ENCODE peak calls at places on chromosomes 3 and 15, in seven cellular contexts. E, C, K, Z, M, O and H are unnamed samples.

GRCh38 chr3:141828487-141829284 is 47.8 kb upstream of the ATP1B3 start:
- DNase-seq in C (no peak), O (no peak), K (no peak), E (no peak), M (no peak), Z (no peak), H (no peak)

GRCh38 chr15:71273731-71274447 is 158.6 kb downstream of the THSD4 start:
- DNase-seq in O (no peak), M (no peak), K (no peak), Z (no peak), C (no peak), E (no peak), H (no peak)

GRCh38 chr3:120908803-120909601 is 997 bp downstream of the STXBP5L start:
- DNase-seq in C (no peak), K (no peak), Z (no peak), E (no peak), M (no peak), O (no peak), H (no peak)

GRCh38 chr15:70493787-70494514 is 269.4 kb downstream of the UACA start:
- DNase-seq in E (no peak), K (no peak), Z (no peak), O (no peak), M (peak), C (no peak), H (no peak)

GRCh38 chr15:46441294-46442062 is 806.6 kb downstream of the SQOR start:
- DNase-seq in K (no peak), Z (no peak), M (no peak), E (no peak), C (no peak), O (no peak), H (no peak)

GRCh38 chr3:198046120-198046857 is 86.3 kb downstream of the LMLN start:
- DNase-seq in Z (no peak), M (no peak), E (no peak), K (no peak), C (peak), O (no peak), H (no peak)

GRCh38 chr3:53547327-53547726 is 52.9 kb downstream of the CACNA1D start:
- DNase-seq in C (no peak), Z (no peak), O (no peak), E (no peak), M (no peak), K (no peak), H (no peak)

GRCh38 chr3:148366743-148367410 is 330.8 kb upstream of the AGTR1 start:
- DNase-seq in O (no peak), C (peak), E (no peak), Z (no peak), M (no peak), K (no peak), H (no peak)

GRCh38 chr3:18429021-18429745 is 4.0 kb upstream of the SATB1 start:
- DNase-seq in K (no peak), C (no peak), M (no peak), Z (no peak), E (no peak), O (no peak), H (no peak)

GRCh38 chr3:27644936-27645335 is 77.2 kb downstream of the EOMES start:
- DNase-seq in M (no peak), C (no peak), E (no peak), O (no peak), K (no peak), Z (no peak), H (no peak)

GRCh38 chr3:193915613-193916012 is 220.3 kb upstream of the HES1 start:
- DNase-seq in Z (no peak), K (no peak), C (no peak), M (no peak), E (no peak), O (no peak), H (no peak)

DNA sequence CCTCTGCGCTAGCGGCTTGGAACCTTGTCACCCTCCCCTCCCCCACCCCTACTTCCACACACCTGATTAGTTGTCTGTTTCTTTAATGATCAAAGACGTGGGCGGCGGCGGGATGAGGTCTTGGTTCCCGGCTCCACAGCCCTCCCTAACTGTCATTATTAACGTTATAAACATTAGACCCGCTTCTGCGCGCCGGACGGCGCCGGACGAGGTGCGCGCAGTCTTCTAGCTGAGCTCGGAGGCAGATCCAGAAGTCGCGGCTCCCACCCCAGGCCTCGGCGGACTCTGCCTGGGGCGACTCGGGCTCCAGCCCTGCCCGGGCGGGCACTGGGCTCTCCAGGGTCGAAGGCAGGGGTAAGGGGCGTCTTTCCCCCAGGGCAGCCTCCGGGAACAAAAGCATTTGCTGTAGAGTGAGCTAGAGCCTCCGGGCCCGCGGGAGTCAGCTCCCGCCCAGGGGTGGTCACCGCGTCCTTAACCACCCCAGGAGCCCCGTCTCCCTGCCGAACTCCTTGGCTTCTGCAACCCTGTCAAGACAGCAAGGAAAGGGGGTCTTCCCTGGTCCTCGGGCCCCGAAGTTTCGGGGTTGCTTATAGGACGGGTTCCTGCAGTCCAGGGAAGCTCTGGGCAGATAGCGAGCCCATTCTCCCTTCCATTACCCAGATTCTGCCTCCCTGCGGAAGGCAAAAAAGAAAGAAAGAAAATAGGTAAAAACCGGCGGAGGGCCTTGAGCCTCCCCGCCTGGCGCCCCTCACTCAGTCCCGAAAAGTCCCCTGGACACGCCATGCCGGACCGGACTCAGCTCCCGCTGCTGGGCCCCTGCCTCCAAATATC is 2.2 kb upstream of the ISLR2 start:
- DNase-seq in C (peak), E (no peak), O (no peak), Z (no peak), K (peak), M (no peak), H (no peak)
- TF ChIP-seq EZH2 in C (peak), E (no peak), O (no peak), Z (peak), K (peak), M (no peak), H (no peak)

GRCh38 chr3:65761890-65762605 is 276.7 kb downstream of the MAGI1 start:
- DNase-seq in C (peak), K (no peak), M (no peak), Z (no peak), E (no peak), O (no peak), H (no peak)

GRCh38 chr3:65761431-65761830 is 277.3 kb downstream of the MAGI1 start:
- DNase-seq in E (no peak), O (no peak), K (no peak), C (no peak), M (no peak), Z (no peak), H (no peak)

GRCh38 chr3:65758438-65758837 is 280.3 kb downstream of the MAGI1 start:
- DNase-seq in K (no peak), E (no peak), C (no peak), M (no peak), Z (no peak), O (no peak), H (no peak)

GRCh38 chr3:65758871-65759598 is 279.7 kb downstream of the MAGI1 start:
- DNase-seq in M (no peak), E (no peak), Z (no peak), O (no peak), C (no peak), K (no peak), H (no peak)
- H3K4me3 ChIP-seq in M (no peak), E (no peak), Z (no peak), O (no peak), C (no peak), K (no peak), H (no peak)

DNA sequence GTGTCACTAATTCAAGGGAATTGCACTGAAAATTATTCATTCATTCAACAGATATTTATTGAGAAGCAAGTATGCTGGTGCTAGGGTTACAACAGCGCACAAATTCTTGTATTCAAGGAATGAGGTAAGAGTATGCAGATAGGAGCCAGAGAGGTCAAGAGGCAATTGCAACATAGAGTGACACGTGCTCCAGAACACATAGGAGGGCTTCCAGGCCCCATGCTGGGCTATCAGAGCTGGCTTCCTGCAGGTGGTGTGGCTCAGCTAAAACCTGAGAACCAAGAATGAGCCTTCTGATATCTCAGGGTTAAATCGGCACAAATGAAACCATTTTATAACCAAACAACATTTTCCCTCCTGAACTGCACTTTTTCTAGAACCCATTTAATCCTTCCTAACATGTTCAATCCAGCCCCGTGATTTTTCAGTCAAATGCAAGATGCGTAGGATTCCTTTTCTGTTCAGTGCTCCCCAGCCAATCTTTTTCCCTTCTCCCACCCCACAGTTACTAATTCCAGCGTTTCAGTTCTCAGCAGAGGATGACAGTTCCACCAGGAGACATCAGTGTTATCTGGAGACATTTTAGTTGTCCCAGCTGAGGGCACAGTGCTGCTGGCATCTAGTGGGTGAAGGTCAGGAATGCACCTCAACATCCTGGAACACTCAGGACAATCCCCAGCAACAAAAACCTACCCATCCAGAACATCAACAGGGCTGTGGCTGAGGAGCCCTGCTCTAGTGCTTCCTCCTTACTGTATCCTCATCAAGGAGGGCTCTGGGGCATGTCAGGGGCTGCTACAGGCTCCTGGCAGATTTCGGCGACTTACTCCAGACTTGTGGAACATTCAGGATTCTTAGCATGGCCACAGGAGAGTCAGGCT is 13.1 kb downstream of the CCR5AS start:
- DNase-seq in O (no peak), K (no peak), Z (no peak), C (peak), M (no peak), E (peak), H (no peak)
- TF ChIP-seq POLR2AphosphoS5 in O (no peak), K (no peak), Z (no peak), C (no peak), M (no peak), E (no peak), H (no peak)

GRCh38 chr15:51736646-51737537 is 563 bp downstream of the LYSMD2 start:
- DNase-seq in Z (peak), K (peak), O (no peak), M (no peak), C (peak), E (peak), H (no peak)
- TF ChIP-seq EZH2 in Z (no peak), K (no peak), O (no peak), M (no peak), C (peak), E (no peak), H (no peak)

DNA sequence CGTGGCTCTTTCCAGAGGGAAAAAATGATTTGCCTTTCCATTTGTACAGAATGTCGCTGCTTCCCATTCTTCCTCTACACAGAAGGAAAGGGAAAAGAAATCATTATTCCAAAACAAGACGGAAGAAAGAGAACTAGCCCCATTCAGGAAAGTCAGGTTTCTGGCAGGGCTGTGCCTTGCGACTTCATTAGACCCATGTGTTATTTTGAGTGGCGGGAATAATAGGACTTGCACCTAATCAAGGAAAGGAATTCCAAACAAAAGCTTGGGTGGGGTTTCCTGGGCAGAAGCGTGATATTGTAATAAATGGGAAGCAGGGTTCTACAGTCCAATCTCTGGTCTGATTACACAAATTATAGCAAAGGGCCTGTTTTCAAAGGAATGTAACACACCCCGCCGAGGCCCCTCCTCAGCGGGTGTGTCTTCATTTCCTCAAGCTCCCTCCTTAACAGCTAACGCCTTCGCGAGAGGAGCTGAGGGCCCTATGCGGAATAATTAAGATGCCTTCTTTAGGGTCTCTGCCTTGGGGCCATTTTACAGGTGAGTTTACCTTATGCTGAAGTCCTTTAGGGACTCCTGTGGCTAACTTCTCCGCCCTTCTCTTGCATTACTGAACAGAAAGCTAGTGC is 396.0 kb upstream of the C2CD4B start:
- DNase-seq in M (no peak), O (no peak), Z (no peak), K (no peak), C (peak), E (no peak), H (no peak)
- H3K4me3 ChIP-seq in M (no peak), O (no peak), Z (no peak), K (no peak), C (no peak), E (no peak), H (no peak)

GRCh38 chr3:184584001-184584891 is 22.7 kb downstream of the EPHB3 start:
- DNase-seq in Z (no peak), C (peak), K (peak), E (no peak), M (no peak), O (no peak), H (no peak)

GRCh38 chr3:184582998-184583344 is 21.4 kb downstream of the EPHB3 start:
- DNase-seq in Z (no peak), E (no peak), K (peak), C (no peak), O (no peak), M (no peak), H (no peak)

GRCh38 chr3:184583345-184584000 is 21.9 kb downstream of the EPHB3 start:
- DNase-seq in C (no peak), O (no peak), Z (no peak), M (no peak), K (no peak), E (peak), H (no peak)

GRCh38 chr3:184581331-184582210 is 20.0 kb downstream of the EPHB3 start:
- DNase-seq in E (no peak), K (no peak), O (no peak), C (no peak), M (no peak), Z (no peak), H (no peak)

DNA sequence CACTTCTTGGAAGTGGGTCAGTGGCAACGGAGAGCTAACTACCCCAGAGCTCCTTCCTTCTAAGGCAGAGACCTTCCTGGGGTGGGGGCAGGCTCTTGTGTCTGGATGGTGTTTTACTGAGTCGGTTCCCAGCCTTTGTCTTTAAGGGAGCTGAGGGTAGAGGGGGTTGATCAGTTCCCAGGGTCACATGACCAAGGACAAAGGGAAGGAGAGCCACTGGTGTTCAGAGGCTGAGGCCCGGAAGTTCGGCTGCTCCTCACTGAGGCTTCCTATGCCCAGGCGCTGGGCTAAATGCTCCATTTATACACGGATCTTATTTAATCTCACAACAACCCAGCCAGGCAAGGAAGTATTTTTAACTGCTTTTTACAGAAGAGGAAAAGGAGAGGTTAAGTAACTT is 21.0 kb downstream of the EPHB3 start:
- DNase-seq in K (peak), O (no peak), Z (no peak), E (no peak), M (no peak), C (peak), H (no peak)
- TF ChIP-seq POLR2AphosphoS5 in K (no peak), O (no peak), Z (no peak), E (no peak), M (no peak), C (peak), H (no peak)

DNA sequence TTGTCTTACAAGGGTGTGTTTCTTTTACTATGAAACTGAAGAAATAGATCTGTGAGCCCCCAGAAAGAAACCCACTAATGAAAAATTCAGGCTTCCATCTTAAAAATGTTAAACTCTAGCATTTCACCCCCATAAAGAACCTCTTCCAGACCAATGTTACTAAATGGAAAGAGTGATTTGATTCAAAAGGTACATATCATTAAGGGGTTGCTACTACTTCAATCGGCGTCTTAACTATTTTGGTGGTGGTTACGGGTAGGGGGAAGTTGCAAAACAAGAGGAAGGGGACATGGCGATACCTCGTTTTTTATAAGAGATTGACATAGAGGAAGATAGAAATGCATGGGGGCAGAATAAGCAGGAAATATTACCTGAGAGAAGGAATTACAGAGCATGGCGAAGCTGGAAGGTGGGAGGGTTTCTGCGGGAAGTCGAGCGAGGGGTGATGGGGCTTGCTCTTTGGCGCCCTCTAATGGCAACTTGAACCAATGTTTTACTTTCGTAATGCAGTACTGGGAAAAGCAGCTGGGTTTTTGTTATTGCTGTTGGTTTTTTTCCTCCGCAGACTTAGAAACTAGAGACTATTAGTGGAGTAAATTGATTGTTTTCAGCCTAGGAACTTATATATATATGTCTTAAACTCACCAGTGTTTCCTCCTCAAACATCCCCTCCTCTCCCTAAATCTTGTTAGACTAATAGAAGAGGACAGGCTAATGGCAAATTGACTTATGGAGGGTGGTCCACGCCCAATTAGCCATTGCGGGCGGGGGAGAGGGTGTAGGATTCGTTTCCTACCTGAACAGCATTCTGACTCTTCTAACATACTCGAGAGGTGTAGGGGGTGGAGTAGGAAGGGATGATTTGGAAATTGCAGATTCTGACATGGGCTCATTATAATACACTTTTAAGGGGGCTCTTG is 11.3 kb upstream of the SOX2 start:
- DNase-seq in E (peak), C (peak), Z (peak), O (peak), M (peak), K (peak), H (no peak)
- TF ChIP-seq EZH2 in E (no peak), C (no peak), Z (no peak), O (no peak), M (no peak), K (no peak), H (no peak)